ENCODE peak calls at places on chromosome 11, in five cellular contexts. R is IMR-90, P is GM23248, F is neuronal stem cell, S is mammary epithelial cell. V is an unnamed sample.

GRCh38 chr11:2528301-2529050 is 83.7 kb downstream of the KCNQ1 start:
- DNase-seq in F (no peak), S (no peak), P (no peak), R (no peak), V (no peak)

GRCh38 chr11:10322830-10323792 is 18.2 kb downstream of the ADM start:
- DNase-seq in S (peak), R (peak), P (peak), F (no peak), V (peak)

GRCh38 chr11:46361283-46362145 is 14.3 kb downstream of the DGKZ start:
- DNase-seq in R (peak), P (peak), F (no peak), S (no peak), V (peak)

GRCh38 chr11:67503119-67504022 is 1.8 kb downstream of the PITPNM1 start:
- DNase-seq in F (no peak), R (no peak), S (no peak), P (no peak), V (no peak)

GRCh38 chr11:406796-407650 is 7.8 kb downstream of the SIGIRR start:
- DNase-seq in S (peak), F (peak), R (peak), P (peak), V (peak)

GRCh38 chr11:57453543-57454177 is 6.7 kb upstream of the RTN4RL2 start:
- DNase-seq in F (no peak), R (no peak), S (no peak), P (no peak), V (no peak)

GRCh38 chr11:12642040-12642439 is 32.2 kb upstream of the TEAD1 start:
- DNase-seq in P (peak), R (peak), S (peak), F (no peak), V (peak)

GRCh38 chr11:108037636-108038035 is 28.9 kb downstream of the CUL5 start:
- DNase-seq in F (no peak), P (peak), S (no peak), R (peak), V (peak)

GRCh38 chr11:76577199-76577920 is 93.2 kb downstream of the LRRC32 start:
- DNase-seq in S (peak), P (peak), R (peak), F (no peak), V (peak)

GRCh38 chr11:32658639-32659406 is 75.2 kb downstream of the EIF3M start:
- DNase-seq in P (peak), S (peak), F (no peak), R (peak), V (peak)

GRCh38 chr11:115266066-115266465 is 238.1 kb downstream of the CADM1 start:
- DNase-seq in S (peak), R (no peak), P (no peak), F (no peak), V (no peak)

GRCh38 chr11:10592331-10592730 is 23.9 kb upstream of the LYVE1 start:
- DNase-seq in S (peak), P (peak), R (peak), F (no peak), V (peak)

GRCh38 chr11:1459219-1459575 is 27.4 kb downstream of the MOB2 start:
- DNase-seq in F (no peak), P (no peak), R (no peak), S (no peak), V (no peak)

GRCh38 chr11:105719073-105719846 is 109.4 kb downstream of the GRIA4 start:
- DNase-seq in F (no peak), R (peak), S (peak), P (no peak), V (peak)

GRCh38 chr11:85307381-85307780 is 319.8 kb downstream of the DLG2 start:
- DNase-seq in S (no peak), F (no peak), R (no peak), P (peak), V (no peak)

GRCh38 chr11:57598831-57599155 is 1.3 kb downstream of the SERPING1 start:
- DNase-seq in R (peak), F (no peak), S (no peak), P (peak), V (peak)

GRCh38 chr11:67400251-67400941 is 1.3 kb downstream of the PPP1CA start:
- DNase-seq in F (no peak), R (no peak), P (peak), S (no peak), V (no peak)

GRCh38 chr11:1270476-1270875 is 39.0 kb downstream of the TOLLIP start:
- DNase-seq in S (no peak), R (no peak), P (no peak), F (no peak), V (no peak)

GRCh38 chr11:65298655-65299179 is 15.9 kb upstream of the CDC42EP2 start:
- DNase-seq in S (no peak), F (no peak), R (peak), P (peak), V (peak)

GRCh38 chr11:11349870-11350325 is 3.2 kb downstream of the CSNK2A3 start:
- DNase-seq in P (peak), F (no peak), R (peak), S (no peak), V (peak)

GRCh38 chr11:32899423-32899822 is 6.8 kb downstream of the QSER1 start:
- DNase-seq in R (no peak), F (no peak), S (no peak), P (no peak), V (no peak)

GRCh38 chr11:93133710-93134109 is 64.1 kb downstream of the SLC36A4 start:
- DNase-seq in S (no peak), R (peak), F (no peak), P (peak), V (peak)

GRCh38 chr11:118896472-118896913 is 12.8 kb downstream of the CXCR5 start:
- DNase-seq in R (no peak), P (no peak), S (no peak), F (no peak), V (no peak)

GRCh38 chr11:2813141-2813908 is 72.2 kb downstream of the CDKN1C start:
- DNase-seq in R (peak), F (no peak), P (no peak), S (no peak), V (peak)

GRCh38 chr11:68968306-68969255 is 12.2 kb downstream of the MRGPRD start:
- DNase-seq in P (peak), S (no peak), R (no peak), F (no peak), V (no peak)

GRCh38 chr11:130476200-130476921 is 27.9 kb downstream of the ADAMTS15 start:
- DNase-seq in P (peak), S (no peak), F (no peak), R (peak), V (no peak)

GRCh38 chr11:47083913-47084312 is 92.8 kb downstream of the ARFGAP2 start:
- DNase-seq in P (peak), R (peak), S (peak), F (no peak), V (peak)

GRCh38 chr11:114230031-114230430 is 66.2 kb upstream of the NNMT start:
- DNase-seq in R (no peak), S (no peak), P (no peak), F (no peak), V (no peak)

GRCh38 chr11:125167954-125168821 is 3.6 kb downstream of the PKNOX2 start:
- DNase-seq in S (no peak), P (peak), R (peak), F (no peak), V (peak)
- H3K27ac ChIP-seq in S (no peak), P (no peak), R (peak), F (peak), V (peak)

DNA sequence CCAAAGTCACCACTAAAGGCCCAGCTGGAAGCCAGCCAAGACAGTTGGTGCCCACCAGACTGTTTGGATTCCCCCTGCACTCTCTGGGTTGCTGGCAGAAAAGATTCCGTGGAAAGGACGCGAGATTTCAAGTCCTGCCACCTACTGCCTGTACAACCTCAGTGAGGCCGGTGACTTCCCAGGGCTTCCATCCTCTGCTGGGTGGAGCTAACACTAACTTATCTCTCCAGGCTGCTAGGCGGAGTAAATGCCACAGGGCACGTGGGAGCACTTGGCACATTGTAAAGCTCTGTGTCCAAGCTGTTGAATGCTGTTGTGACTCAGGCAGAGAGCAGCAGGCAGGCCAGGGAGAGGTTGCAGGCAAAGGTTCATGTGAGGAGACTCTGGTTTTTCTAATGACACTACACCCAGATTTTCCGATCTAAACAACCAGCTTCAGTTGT is 50.9 kb upstream of the CDON start:
- DNase-seq in P (peak), S (peak), R (peak), F (no peak), V (peak)
- H2AFZ ChIP-seq in P (peak), S (no peak), R (no peak), F (no peak), V (no peak)

GRCh38 chr11:3836903-3837302 is 3.9 kb downstream of the RHOG start:
- DNase-seq in F (no peak), S (no peak), R (no peak), P (no peak), V (no peak)
- H3K27ac ChIP-seq in F (no peak), S (no peak), R (no peak), P (no peak), V (no peak)

DNA sequence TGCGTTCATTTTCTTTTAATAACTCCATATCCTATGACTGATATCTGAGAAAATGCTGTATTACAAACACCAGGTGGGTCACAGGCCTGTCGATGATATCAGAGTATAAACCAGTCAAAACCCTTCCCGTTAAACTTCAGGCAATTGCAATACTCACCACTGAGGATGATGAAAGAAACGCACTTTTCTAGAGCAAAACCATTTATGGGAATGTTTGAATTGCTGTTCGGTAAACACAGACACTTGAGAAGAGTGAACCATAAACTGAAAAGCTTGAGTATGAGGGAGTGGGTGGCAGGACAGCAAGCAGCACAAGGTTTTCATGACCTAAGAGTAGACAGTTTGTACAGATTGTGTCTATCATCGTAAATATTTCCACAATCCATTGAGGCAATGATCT is 139.8 kb upstream of the CEP126 start:
- DNase-seq in P (no peak), R (peak), F (no peak), S (no peak), V (no peak)
- H2AFZ ChIP-seq in P (no peak), R (no peak), F (no peak), S (no peak), V (no peak)

GRCh38 chr11:129372609-129373488 is 2.8 kb upstream of the BARX2 start:
- DNase-seq in R (no peak), P (peak), F (peak), S (no peak), V (no peak)

GRCh38 chr11:129373489-129373953 is 2.1 kb upstream of the BARX2 start:
- DNase-seq in P (peak), R (no peak), S (no peak), F (no peak), V (peak)

GRCh38 chr11:129374993-129375721 is 491 bp upstream of the BARX2 start:
- DNase-seq in R (no peak), F (peak), S (peak), P (peak), V (peak)

GRCh38 chr11:129375731-129376657 is at the start of gene BARX2:
- DNase-seq in P (peak), R (peak), S (peak), F (peak), V (peak)

GRCh38 chr11:129374081-129374992 is 1.3 kb upstream of the BARX2 start:
- DNase-seq in R (no peak), S (no peak), F (peak), P (peak), V (no peak)
- H3K27ac ChIP-seq in R (no peak), S (no peak), F (no peak), P (no peak), V (no peak)

GRCh38 chr11:79971255-79971654 is 530.4 kb upstream of the TENM4 start:
- DNase-seq in R (no peak), F (no peak), P (no peak), S (no peak), V (no peak)

DNA sequence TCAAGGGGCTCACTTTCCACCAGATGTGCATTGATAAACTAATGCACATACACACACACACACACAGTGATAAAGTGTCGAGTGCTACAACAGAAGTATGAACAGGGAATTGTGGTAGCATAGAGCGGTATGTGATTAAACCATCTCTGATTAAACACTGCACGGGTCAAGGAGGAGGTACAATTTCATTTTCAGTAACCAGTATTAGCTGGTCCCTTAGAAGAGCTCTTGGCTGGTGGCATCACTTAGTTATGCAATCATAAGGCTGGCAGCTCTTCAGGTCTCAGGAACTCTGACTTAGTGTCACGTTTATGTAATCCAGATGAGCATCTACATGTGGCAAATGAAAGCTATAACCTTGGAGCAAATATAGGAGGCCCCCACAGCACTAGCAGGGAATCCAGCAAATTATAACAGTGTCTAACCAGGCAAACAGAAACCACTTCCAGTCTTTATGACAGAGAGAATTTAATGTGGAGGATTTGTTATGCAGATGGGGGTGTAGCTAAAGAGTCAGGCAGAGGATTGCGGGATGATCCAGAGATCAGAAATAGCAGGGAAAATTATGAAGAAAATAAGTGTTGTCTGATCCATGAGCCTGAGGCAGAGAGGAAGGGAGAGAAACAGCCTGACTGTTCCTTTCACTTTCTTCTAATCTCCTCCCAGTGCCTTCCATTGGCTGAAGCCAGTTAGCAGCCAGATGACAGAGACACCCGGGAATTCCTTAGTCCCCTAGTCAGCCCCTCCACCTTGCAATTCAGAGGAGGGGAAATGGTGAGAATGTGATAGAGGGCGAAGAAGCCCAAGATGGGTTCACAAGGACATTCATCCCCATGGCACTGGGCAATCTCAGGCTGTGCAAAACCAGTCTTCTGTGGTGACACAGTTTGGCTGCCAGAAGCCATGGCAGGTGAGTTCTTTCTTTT is 533.1 kb upstream of the TENM4 start:
- DNase-seq in P (no peak), F (peak), S (peak), R (peak), V (no peak)
- H2AFZ ChIP-seq in P (no peak), F (peak), S (peak), R (peak), V (peak)

DNA sequence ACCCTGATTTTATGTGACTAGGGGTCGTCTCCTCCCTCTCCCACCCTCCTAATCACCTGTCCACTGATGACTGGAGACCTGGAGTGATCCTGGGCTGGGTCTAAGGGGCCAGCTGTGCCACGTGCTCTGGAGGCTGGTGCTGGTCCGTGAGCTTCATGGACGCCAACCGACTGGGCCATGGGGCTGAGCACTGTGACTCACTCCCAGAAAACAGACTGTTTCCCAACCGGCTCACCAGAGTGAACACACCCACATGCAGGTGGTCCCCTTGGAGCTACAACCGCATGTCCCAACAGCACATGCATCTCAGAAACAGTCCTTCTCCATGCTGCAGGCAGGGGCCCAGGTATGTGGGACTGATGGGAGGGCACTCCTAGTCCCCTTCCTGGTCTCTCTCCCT is 14.0 kb upstream of the LMO1 start:
- DNase-seq in F (no peak), R (no peak), P (no peak), S (peak), V (no peak)
- H3K27ac ChIP-seq in F (no peak), R (no peak), P (no peak), S (no peak), V (no peak)

GRCh38 chr11:122293298-122294023 is 177.4 kb upstream of the BLID start:
- DNase-seq in S (peak), R (peak), F (no peak), P (peak), V (peak)

DNA sequence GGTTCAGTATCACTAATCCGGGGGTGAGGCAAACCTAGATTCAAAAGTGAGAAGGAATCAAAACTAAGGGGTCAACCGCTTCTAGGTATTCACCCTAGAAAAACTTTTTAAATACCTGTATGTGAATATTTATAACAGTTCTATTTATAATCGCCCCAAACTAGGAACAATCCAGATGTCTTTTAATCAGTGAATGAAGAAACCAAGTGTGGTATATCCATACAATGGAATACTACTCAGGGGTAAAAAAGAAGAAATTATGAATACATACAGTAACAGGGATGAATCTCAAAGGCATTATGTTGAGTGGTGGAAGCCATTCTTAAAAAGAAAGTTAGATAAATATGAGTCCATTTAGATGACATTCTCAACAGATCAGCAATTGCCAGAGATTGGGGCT is 178.0 kb upstream of the BLID start:
- DNase-seq in R (no peak), P (no peak), S (no peak), F (no peak), V (no peak)
- H2AFZ ChIP-seq in R (no peak), P (no peak), S (no peak), F (no peak), V (no peak)